ENCODE peak calls at places on chromosomes 1 and 21, in six cellular contexts. I is naive thymus-derived CD8-positive, alpha-beta T cell; J is sciatic nerve; A is pancreas; S is activated T-cell treated with anti-CD3 and anti-CD28 coated beads, Interleukin-2, amount 50 U/mL, for 72 hours; E is activated CD8-positive, alpha-beta T cell treated with anti-CD3 and anti-CD28 coated beads for 36 hours. C is an unnamed sample.

GRCh38 chr1:26184883-26185282 is 5.5 kb upstream of the CATSPER4 start:
- ATAC-seq in J (no peak), A (no peak), E (no peak), S (no peak), I (no peak), C (no peak)

GRCh38 chr1:62952596-62952995 is 168.7 kb downstream of the ATG4C start:
- ATAC-seq in E (no peak), A (no peak), J (no peak), I (no peak), S (no peak), C (no peak)

GRCh38 chr21:25062061-25062460 is 545.2 kb downstream of the MRPL39 start:
- ATAC-seq in E (no peak), I (no peak), S (no peak), J (no peak), A (no peak), C (no peak)

GRCh38 chr1:7727816-7728477 is 43.1 kb upstream of the VAMP3 start:
- ATAC-seq in S (no peak), I (no peak), A (no peak), J (no peak), E (no peak), C (no peak)

GRCh38 chr1:186244825-186245224 is 130.2 kb downstream of the TPR start:
- ATAC-seq in S (no peak), I (no peak), E (no peak), A (no peak), J (no peak), C (peak)

GRCh38 chr1:196454792-196455191 is 153.4 kb downstream of the KCNT2 start:
- ATAC-seq in J (no peak), A (no peak), S (no peak), E (no peak), I (no peak), C (no peak)

GRCh38 chr1:5447479-5448070 is 544.6 kb downstream of the NPHP4 start:
- ATAC-seq in A (no peak), E (no peak), S (no peak), J (no peak), I (no peak), C (no peak)

GRCh38 chr21:44594406-44594916 is 2.2 kb upstream of the KRTAP10-6 start:
- ATAC-seq in S (no peak), E (no peak), I (no peak), J (no peak), A (no peak), C (no peak)

GRCh38 chr1:186465956-186466355 is 5.0 kb upstream of the PDC start:
- ATAC-seq in S (no peak), I (no peak), A (no peak), J (no peak), E (no peak), C (peak)

GRCh38 chr21:35473496-35473895 is 424.4 kb upstream of the RUNX1 start:
- ATAC-seq in I (no peak), J (no peak), A (no peak), S (no peak), E (no peak), C (no peak)

GRCh38 chr1:183270541-183271141 is 84.6 kb downstream of the LAMC2 start:
- ATAC-seq in S (no peak), I (no peak), E (no peak), J (peak), A (no peak), C (peak)

GRCh38 chr1:114154146-114154962 is 685 bp upstream of the SYT6 start:
- ATAC-seq in I (no peak), E (no peak), S (peak), A (no peak), J (peak), C (peak)

GRCh38 chr1:215605011-215605621 is 38.0 kb downstream of the KCTD3 start:
- ATAC-seq in S (no peak), J (no peak), A (no peak), I (no peak), E (no peak), C (no peak)

GRCh38 chr1:119081267-119081666 is 59.2 kb downstream of the WARS2 start:
- ATAC-seq in J (peak), E (no peak), A (no peak), S (no peak), I (no peak), C (peak)

GRCh38 chr1:33029209-33029608 is 7.5 kb downstream of the AK2 start:
- ATAC-seq in E (no peak), S (no peak), J (no peak), I (no peak), A (no peak), C (no peak)

GRCh38 chr1:13976485-13976884 is 276.5 kb downstream of the PRDM2 start:
- ATAC-seq in A (no peak), S (no peak), E (no peak), J (no peak), I (no peak), C (no peak)

GRCh38 chr1:61100578-61100977 is 18.2 kb downstream of the NFIA start:
- ATAC-seq in J (no peak), A (no peak), S (no peak), I (no peak), E (no peak), C (no peak)

GRCh38 chr1:27011976-27012563 is 580 bp downstream of the TENT5B start:
- ATAC-seq in J (no peak), S (no peak), I (peak), A (no peak), E (peak), C (no peak)

GRCh38 chr1:43455205-43455889 is 1.6 kb upstream of the HYI start:
- ATAC-seq in I (no peak), S (no peak), A (peak), E (no peak), J (no peak), C (no peak)

GRCh38 chr1:44154665-44155064 is 13.2 kb upstream of the KLF18 start:
- ATAC-seq in A (peak), I (no peak), J (no peak), S (no peak), E (no peak), C (no peak)

GRCh38 chr1:154765970-154766369 is 104.1 kb downstream of the KCNN3 start:
- ATAC-seq in I (peak), A (no peak), S (no peak), J (no peak), E (peak), C (peak)

GRCh38 chr1:66563094-66563800 is 29.3 kb downstream of the SGIP1 start:
- ATAC-seq in A (peak), J (peak), I (no peak), S (no peak), E (no peak), C (peak)

GRCh38 chr1:212514056-212514614 is 81.4 kb downstream of the NENF start:
- ATAC-seq in A (peak), E (peak), I (peak), J (peak), S (peak), C (no peak)

GRCh38 chr1:212173572-212173971 is 111.6 kb upstream of the PPP2R5A start:
- ATAC-seq in E (no peak), I (no peak), A (no peak), J (no peak), S (no peak), C (no peak)

GRCh38 chr1:36776256-36776655 is 258.1 kb downstream of the GRIK3 start:
- ATAC-seq in S (no peak), A (no peak), I (no peak), E (no peak), J (no peak), C (no peak)

GRCh38 chr1:201786824-201787223 is 42.1 kb upstream of the IPO9 start:
- ATAC-seq in J (peak), S (no peak), A (no peak), E (no peak), I (no peak), C (no peak)

GRCh38 chr1:236502972-236503639 is 20.7 kb upstream of the LGALS8 start:
- ATAC-seq in I (no peak), E (no peak), S (no peak), J (peak), A (peak), C (peak)

GRCh38 chr1:160614410-160614809 is 32.4 kb downstream of the SLAMF1 start:
- ATAC-seq in E (no peak), A (no peak), J (no peak), I (peak), S (no peak), C (no peak)

GRCh38 chr1:8025671-8026144 is 401 bp downstream of the ERRFI1 start:
- ATAC-seq in E (peak), S (peak), I (peak), A (peak), J (no peak), C (no peak)

GRCh38 chr1:79726321-79726720 is 719.8 kb upstream of the ADGRL4 start:
- ATAC-seq in E (no peak), I (no peak), A (no peak), S (no peak), J (no peak), C (no peak)

GRCh38 chr21:38875694-38876492 is 70.2 kb downstream of the ETS2 start:
- ATAC-seq in E (no peak), I (no peak), J (no peak), S (no peak), A (no peak), C (no peak)

GRCh38 chr1:116751149-116751548 is 3.1 kb upstream of the CD2 start:
- ATAC-seq in A (no peak), I (no peak), J (no peak), E (peak), S (no peak), C (no peak)

GRCh38 chr1:6497215-6497866 is 5.9 kb upstream of the PLEKHG5 start:
- ATAC-seq in S (peak), E (peak), J (peak), A (peak), I (peak), C (peak)

GRCh38 chr1:93061895-93062792 is 16.9 kb upstream of the MTF2 start:
- ATAC-seq in E (peak), S (peak), A (peak), J (no peak), I (peak), C (peak)

GRCh38 chr21:35426897-35427296 is 377.8 kb upstream of the RUNX1 start:
- ATAC-seq in I (no peak), J (no peak), S (peak), A (no peak), E (no peak), C (no peak)

GRCh38 chr1:192100686-192101468 is 57.4 kb upstream of the RGS18 start:
- ATAC-seq in S (no peak), J (no peak), A (no peak), I (no peak), E (no peak), C (no peak)

GRCh38 chr1:170518965-170519364 is 13.0 kb upstream of the GORAB start:
- ATAC-seq in J (no peak), S (no peak), A (no peak), E (no peak), I (no peak), C (peak)

GRCh38 chr1:185568155-185569123 is 165.8 kb upstream of the HMCN1 start:
- ATAC-seq in A (no peak), I (peak), J (no peak), S (peak), E (peak), C (no peak)

C was measured in SK-N-SH treated with all-trans-retinoic acid at 6 μM for 48 hours.